ENCODE peak calls at places on chromosomes 7 and 10, in four cellular contexts. One of them, this sample, is unnamed.

GRCh38 chr10:80509403-80510161 is 28.1 kb upstream of the SH2D4B start:
- DNase-seq in GM12878: no peak
- DNase-seq in HepG2: no peak
- DNase-seq in K562: no peak
- DNase-seq in this sample: no peak

GRCh38 chr10:59176241-59177030 is at the start of gene PHYHIPL:
- DNase-seq in GM12878: no peak
- DNase-seq in HepG2: peak
- DNase-seq in K562: no peak
- DNase-seq in this sample: peak

GRCh38 chr7:137328389-137329120 is 15.0 kb downstream of the PTN start:
- DNase-seq in GM12878: no peak
- DNase-seq in HepG2: no peak
- DNase-seq in K562: no peak
- DNase-seq in this sample: no peak

GRCh38 chr7:33185786-33186185 is 56.4 kb downstream of the BBS9 start:
- DNase-seq in GM12878: no peak
- DNase-seq in HepG2: peak
- DNase-seq in K562: peak
- DNase-seq in this sample: no peak

GRCh38 chr10:76779163-76779820 is 858.3 kb downstream of the KCNMA1 start:
- DNase-seq in GM12878: no peak
- DNase-seq in HepG2: no peak
- DNase-seq in K562: no peak
- DNase-seq in this sample: peak

GRCh38 chr10:124521429-124521871 is 59.8 kb downstream of the LHPP start:
- DNase-seq in GM12878: no peak
- DNase-seq in HepG2: no peak
- DNase-seq in K562: no peak
- DNase-seq in this sample: no peak

GRCh38 chr10:42827201-42827600 is 44.6 kb downstream of the BMS1 start:
- DNase-seq in GM12878: no peak
- DNase-seq in HepG2: no peak
- DNase-seq in K562: no peak
- DNase-seq in this sample: peak

GRCh38 chr7:66153691-66154090 is 39.0 kb downstream of the CRCP start:
- DNase-seq in GM12878: no peak
- DNase-seq in HepG2: no peak
- DNase-seq in K562: no peak
- DNase-seq in this sample: no peak

GRCh38 chr7:66845382-66846095 is 75.5 kb upstream of the TMEM248 start:
- DNase-seq in GM12878: no peak
- DNase-seq in HepG2: no peak
- DNase-seq in K562: peak
- DNase-seq in this sample: no peak

GRCh38 chr10:30705086-30705624 is 75.6 kb upstream of the LYZL2 start:
- DNase-seq in GM12878: peak
- DNase-seq in HepG2: no peak
- DNase-seq in K562: no peak
- DNase-seq in this sample: no peak

GRCh38 chr7:99340659-99341058 is 15.0 kb downstream of the ARPC1A start:
- DNase-seq in GM12878: no peak
- DNase-seq in HepG2: no peak
- DNase-seq in K562: no peak
- DNase-seq in this sample: no peak

GRCh38 chr10:62733654-62734293 is 70.7 kb upstream of the ADO start:
- DNase-seq in GM12878: no peak
- DNase-seq in HepG2: no peak
- DNase-seq in K562: no peak
- DNase-seq in this sample: no peak

GRCh38 chr7:99305473-99306260 is 20.0 kb upstream of the ARPC1A start:
- DNase-seq in GM12878: no peak
- DNase-seq in HepG2: no peak
- DNase-seq in K562: no peak
- DNase-seq in this sample: no peak

GRCh38 chr7:3063016-3063753 is 19.5 kb upstream of the CARD11 start:
- DNase-seq in GM12878: no peak
- DNase-seq in HepG2: no peak
- DNase-seq in K562: no peak
- DNase-seq in this sample: no peak

GRCh38 chr7:136138991-136139390 is 161.8 kb upstream of the MTPN start:
- DNase-seq in GM12878: no peak
- DNase-seq in HepG2: no peak
- DNase-seq in K562: no peak
- DNase-seq in this sample: no peak

DNA sequence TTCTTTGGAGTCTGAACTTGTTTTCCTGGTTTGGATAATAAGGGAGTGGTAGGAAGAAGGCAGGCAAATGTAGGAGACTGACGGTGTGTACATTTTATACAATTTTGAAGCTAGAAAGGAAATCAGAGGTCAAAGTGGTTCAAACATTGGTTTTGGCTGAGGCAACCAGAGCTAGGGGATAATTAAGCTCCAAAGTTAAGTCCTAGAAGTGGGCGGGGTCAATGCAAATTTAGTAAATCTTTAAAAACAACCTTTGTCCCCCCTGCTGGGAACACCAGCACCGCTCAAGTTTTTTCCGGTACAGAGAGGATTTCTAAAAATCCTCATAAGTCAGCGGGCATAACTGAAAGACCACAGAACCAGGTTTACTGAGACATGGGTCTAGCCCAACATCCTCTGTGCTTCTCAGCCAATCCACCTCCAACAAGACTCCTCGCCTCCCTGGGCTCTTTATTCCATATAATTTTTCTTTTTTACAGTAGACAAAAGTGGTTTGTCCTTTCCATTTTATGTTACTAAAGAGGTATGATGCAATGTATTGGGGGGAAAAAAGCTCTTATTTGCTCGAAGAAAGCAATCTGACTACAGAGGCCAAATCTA is 1.7 kb downstream of the GLUD1 start:
- DNase-seq in GM12878: peak
- DNase-seq in HepG2: peak
- DNase-seq in K562: peak
- DNase-seq in this sample: peak
- TF ChIP-seq NR2C2 in GM12878: no peak
- TF ChIP-seq NR2C2 in HepG2: no peak
- TF ChIP-seq NR2C2 in K562: no peak
- TF ChIP-seq NR2C2 in this sample: no peak

GRCh38 chr7:116218051-116218645 is 7.8 kb downstream of the TES start:
- DNase-seq in GM12878: no peak
- DNase-seq in HepG2: no peak
- DNase-seq in K562: peak
- DNase-seq in this sample: no peak
- TF ChIP-seq ETV6 in GM12878: no peak
- TF ChIP-seq ETV6 in HepG2: no peak
- TF ChIP-seq ETV6 in K562: no peak
- TF ChIP-seq ETV6 in this sample: no peak

GRCh38 chr7:141433698-141434097 is 117.5 kb upstream of the AGK start:
- DNase-seq in GM12878: no peak
- DNase-seq in HepG2: no peak
- DNase-seq in K562: no peak
- DNase-seq in this sample: no peak
- TF ChIP-seq NR2C2 in GM12878: no peak
- TF ChIP-seq NR2C2 in HepG2: no peak
- TF ChIP-seq NR2C2 in K562: no peak
- TF ChIP-seq NR2C2 in this sample: no peak

DNA sequence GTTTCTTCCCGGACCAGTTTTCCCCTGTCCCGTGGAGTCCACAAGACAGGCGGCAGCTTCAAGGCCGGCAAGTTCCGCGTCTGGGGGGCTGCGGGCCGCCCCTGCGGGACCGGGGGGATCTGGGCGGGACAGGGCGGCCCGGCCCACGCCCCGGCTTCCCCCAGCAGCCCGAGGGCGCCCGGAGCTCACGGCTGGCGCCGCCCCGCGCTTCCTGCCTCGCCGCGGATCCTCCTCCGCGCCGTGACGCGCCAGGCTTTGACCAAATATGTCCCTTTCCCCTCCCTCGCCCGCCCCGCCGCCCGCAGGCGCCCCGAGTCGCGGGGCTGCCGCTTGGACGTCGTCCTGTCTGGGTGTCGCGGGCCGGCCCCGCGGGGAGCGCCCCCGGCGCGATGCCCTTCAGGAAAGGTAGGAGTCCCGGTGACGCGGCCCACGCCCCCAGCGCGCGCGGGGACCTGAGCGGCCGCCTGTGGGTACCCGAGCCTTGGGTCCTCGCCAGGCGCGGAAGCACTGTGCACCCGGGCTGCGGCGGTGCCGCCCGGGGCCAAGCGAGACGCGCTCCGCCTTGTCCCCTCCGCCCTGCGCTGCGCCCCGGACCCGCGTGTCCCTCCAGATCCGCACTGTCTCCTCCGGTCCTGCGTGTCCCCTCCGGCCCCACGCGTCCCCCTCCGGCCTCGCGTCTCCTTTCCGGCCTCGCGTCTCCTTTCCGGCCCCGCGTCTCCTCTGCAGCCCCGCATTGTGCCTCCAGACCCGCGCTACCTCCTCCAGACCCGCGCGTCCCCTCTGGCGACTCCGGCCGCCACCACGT is 56.0 kb downstream of the RBM17 start:
- DNase-seq in GM12878: no peak
- DNase-seq in HepG2: peak
- DNase-seq in K562: peak
- DNase-seq in this sample: peak
- TF ChIP-seq ETV6 in GM12878: no peak
- TF ChIP-seq ETV6 in HepG2: no peak
- TF ChIP-seq ETV6 in K562: no peak
- TF ChIP-seq ETV6 in this sample: peak

GRCh38 chr7:44749992-44750391 is 1.3 kb downstream of the ZMIZ2 start:
- DNase-seq in GM12878: no peak
- DNase-seq in HepG2: no peak
- DNase-seq in K562: no peak
- DNase-seq in this sample: no peak

GRCh38 chr7:44752822-44753221 is 4.2 kb downstream of the ZMIZ2 start:
- DNase-seq in GM12878: no peak
- DNase-seq in HepG2: no peak
- DNase-seq in K562: no peak
- DNase-seq in this sample: no peak

GRCh38 chr7:44748948-44749731 is 493 bp downstream of the ZMIZ2 start:
- DNase-seq in GM12878: no peak
- DNase-seq in HepG2: no peak
- DNase-seq in K562: peak
- DNase-seq in this sample: no peak

GRCh38 chr7:44750424-44750823 is 1.8 kb downstream of the ZMIZ2 start:
- DNase-seq in GM12878: no peak
- DNase-seq in HepG2: no peak
- DNase-seq in K562: no peak
- DNase-seq in this sample: no peak

DNA sequence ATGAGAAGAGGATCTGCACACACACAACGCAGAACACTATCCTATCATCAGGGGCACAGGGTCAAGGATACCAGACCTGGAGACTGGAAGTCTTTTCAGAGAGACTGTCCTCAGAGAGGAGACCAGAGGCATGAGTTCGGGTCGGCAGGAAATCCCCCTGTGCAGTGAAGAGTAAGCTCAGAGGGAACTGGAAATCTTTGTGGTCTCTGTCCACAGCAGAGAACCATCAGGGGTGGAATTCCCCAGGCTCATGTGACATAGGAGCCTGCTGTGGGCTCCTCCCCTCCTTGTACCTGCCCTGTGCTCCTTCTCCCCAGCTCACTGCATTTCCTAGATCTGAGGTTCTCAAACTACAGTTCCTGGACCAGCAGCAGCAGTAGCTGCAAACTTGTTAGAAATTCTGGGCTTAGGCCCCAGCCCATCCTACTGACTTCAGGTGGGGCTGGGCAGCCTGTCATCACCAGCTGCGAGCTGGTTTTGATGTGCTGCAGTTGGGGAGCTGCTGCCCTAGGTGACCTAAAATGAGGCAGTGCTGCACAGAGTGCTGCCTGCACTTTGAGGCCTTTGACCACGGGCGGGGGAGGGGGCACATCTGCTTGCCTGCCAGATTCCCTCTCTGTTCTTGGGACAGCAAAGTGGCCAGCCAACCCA is 2.4 kb downstream of the ZMIZ2 start:
- DNase-seq in GM12878: peak
- DNase-seq in HepG2: no peak
- DNase-seq in K562: no peak
- DNase-seq in this sample: no peak
- TF ChIP-seq NR2C2 in GM12878: no peak
- TF ChIP-seq NR2C2 in HepG2: no peak
- TF ChIP-seq NR2C2 in K562: no peak
- TF ChIP-seq NR2C2 in this sample: no peak

GRCh38 chr7:111730476-111731300 is 168.4 kb upstream of the IMMP2L start:
- DNase-seq in GM12878: no peak
- DNase-seq in HepG2: peak
- DNase-seq in K562: peak
- DNase-seq in this sample: no peak

GRCh38 chr7:111734955-111735660 is 172.8 kb upstream of the IMMP2L start:
- DNase-seq in GM12878: no peak
- DNase-seq in HepG2: no peak
- DNase-seq in K562: no peak
- DNase-seq in this sample: no peak

GRCh38 chr7:111736475-111736874 is 174.2 kb upstream of the IMMP2L start:
- DNase-seq in GM12878: no peak
- DNase-seq in HepG2: no peak
- DNase-seq in K562: no peak
- DNase-seq in this sample: no peak

GRCh38 chr7:111732923-111733322 is 170.6 kb upstream of the IMMP2L start:
- DNase-seq in GM12878: no peak
- DNase-seq in HepG2: no peak
- DNase-seq in K562: no peak
- DNase-seq in this sample: no peak

GRCh38 chr7:111735661-111736323 is 173.5 kb upstream of the IMMP2L start:
- DNase-seq in GM12878: no peak
- DNase-seq in HepG2: peak
- DNase-seq in K562: peak
- DNase-seq in this sample: peak
- TF ChIP-seq ETV6 in GM12878: no peak
- TF ChIP-seq ETV6 in HepG2: no peak
- TF ChIP-seq ETV6 in K562: no peak
- TF ChIP-seq ETV6 in this sample: no peak

This sample was measured in WTC11.